ENCODE peak calls at places on chromosomes 13 and 19, in five cellular contexts. F, R, X, U and Y are unnamed samples.

GRCh38 chr13:72716776-72717175 is 10.7 kb downstream of the MZT1 start:
- DNase-seq in F (no peak), R (no peak), X (no peak), U (no peak), Y (no peak)

GRCh38 chr13:97004886-97005285 is 10.6 kb upstream of the OXGR1 start:
- DNase-seq in F (no peak), R (no peak), X (no peak), U (no peak), Y (no peak)

GRCh38 chr19:31066385-31066784 is 282.9 kb downstream of the TSHZ3 start:
- DNase-seq in F (no peak), R (no peak), X (no peak), U (peak), Y (no peak)

GRCh38 chr19:5952193-5953033 is 25.5 kb downstream of the RANBP3 start:
- DNase-seq in F (no peak), R (peak), X (no peak), U (no peak), Y (peak)

GRCh38 chr19:44909775-44910174 is 4.2 kb downstream of the APOE start:
- DNase-seq in F (no peak), R (no peak), X (no peak), U (no peak), Y (no peak)

GRCh38 chr19:4575267-4575793 is 15.8 kb upstream of the SEMA6B start:
- DNase-seq in F (no peak), R (no peak), X (no peak), U (peak), Y (no peak)

GRCh38 chr13:52738719-52739467 is 727 bp downstream of the CNMD start:
- DNase-seq in F (peak), R (no peak), X (peak), U (no peak), Y (no peak)

GRCh38 chr19:18939922-18940775 is 868 bp downstream of the HOMER3 start:
- DNase-seq in F (peak), R (no peak), X (peak), U (no peak), Y (no peak)

GRCh38 chr13:37753776-37754175 is 115.8 kb downstream of the TRPC4 start:
- DNase-seq in F (peak), R (no peak), X (no peak), U (peak), Y (no peak)

GRCh38 chr19:45676851-45677263 is 8.8 kb downstream of the GIPR start:
- DNase-seq in F (no peak), R (no peak), X (no peak), U (peak), Y (no peak)

GRCh38 chr13:97133955-97134354 is 88.2 kb upstream of the MBNL2 start:
- DNase-seq in F (no peak), R (peak), X (no peak), U (no peak), Y (peak)

GRCh38 chr19:2319551-2319950 is 8.8 kb downstream of the LSM7 start:
- DNase-seq in F (no peak), R (no peak), X (no peak), U (no peak), Y (no peak)

GRCh38 chr13:100581030-100581429 is 7.6 kb downstream of the GGACT start:
- DNase-seq in F (no peak), R (no peak), X (no peak), U (no peak), Y (no peak)

GRCh38 chr13:30551194-30551593 is 66.5 kb upstream of the USPL1 start:
- DNase-seq in F (no peak), R (no peak), X (no peak), U (peak), Y (peak)

GRCh38 chr19:46678110-46678732 is 17.2 kb upstream of the DACT3 start:
- DNase-seq in F (no peak), R (no peak), X (no peak), U (no peak), Y (no peak)

GRCh38 chr13:80037505-80037888 is 303.4 kb downstream of the SPRY2 start:
- DNase-seq in F (no peak), R (no peak), X (peak), U (no peak), Y (no peak)